ENCODE peak calls at places on chromosomes 16 and 17, in four cellular contexts. V is thoracic aorta, Q is tibial artery, L is tibial nerve. M is an unnamed sample. For H3K27me3 and H3K9me3, the result is how much of the 10 kb centered on the place peaks cover.

GRCh38 chr17:78722101-78722761 is 59.8 kb downstream of the CYTH1 start:
- DNase-seq in V (no peak), Q (no peak), L (no peak), M (no peak)

GRCh38 chr17:66459811-66460270 is 157.4 kb downstream of the PRKCA start:
- DNase-seq in V (no peak), Q (no peak), L (peak), M (no peak)

GRCh38 chr17:82020874-82021727 is 1.6 kb downstream of the CENPX start:
- DNase-seq in V (no peak), Q (peak), L (peak), M (peak)

GRCh38 chr16:28923652-28924398 is 1.2 kb downstream of the RABEP2 start:
- DNase-seq in V (no peak), Q (no peak), L (no peak), M (no peak)

GRCh38 chr17:34596897-34597296 is 17.5 kb downstream of the TMEM132E start:
- DNase-seq in V (no peak), Q (no peak), L (no peak), M (no peak)

GRCh38 chr16:77445321-77445720 is 10.5 kb upstream of the ADAMTS18 start:
- DNase-seq in V (no peak), Q (no peak), L (no peak), M (no peak)

GRCh38 chr16:54582631-54583250 is 296.2 kb upstream of the IRX3 start:
- DNase-seq in V (no peak), Q (no peak), L (no peak), M (no peak)

GRCh38 chr17:21381076-21381706 is 5.0 kb downstream of the KCNJ12 start:
- DNase-seq in V (no peak), Q (no peak), L (no peak), M (no peak)

GRCh38 chr16:80317132-80318098 is 223.4 kb upstream of the DYNLRB2 start:
- DNase-seq in V (no peak), Q (no peak), L (no peak), M (no peak)

GRCh38 chr17:75348386-75349012 is 57.0 kb downstream of the GRB2 start:
- DNase-seq in V (no peak), Q (no peak), L (no peak), M (no peak)

GRCh38 chr16:2361129-2361528 is 20.6 kb upstream of the ABCA3 start:
- DNase-seq in V (no peak), Q (no peak), L (no peak), M (no peak)

GRCh38 chr17:49193513-49194296 is 16.7 kb downstream of the GNGT2 start:
- DNase-seq in V (no peak), Q (peak), L (peak), M (no peak)

GRCh38 chr17:71521724-71522123 is 599.1 kb upstream of the SOX9 start:
- DNase-seq in V (no peak), Q (no peak), L (no peak), M (no peak)

GRCh38 chr16:10352262-10352661 is 33.6 kb upstream of the ATF7IP2 start:
- DNase-seq in V (no peak), Q (no peak), L (no peak), M (no peak)

GRCh38 chr16:85891033-85891775 is 7.8 kb upstream of the IRF8 start:
- DNase-seq in V (no peak), Q (no peak), L (no peak), M (no peak)

GRCh38 chr16:3574195-3574594 is 3.0 kb downstream of the NLRC3 start:
- DNase-seq in V (no peak), Q (no peak), L (no peak), M (no peak)

GRCh38 chr16:13940397-13940933 is 20.5 kb downstream of the ERCC4 start:
- DNase-seq in V (no peak), Q (no peak), L (no peak), M (no peak)

GRCh38 chr17:47423406-47424295 is 99.9 kb downstream of the EFCAB13 start:
- DNase-seq in V (no peak), Q (no peak), L (no peak), M (no peak)

GRCh38 chr17:30920683-30921543 is 832 bp upstream of the ADAP2 start:
- DNase-seq in V (no peak), Q (peak), L (no peak), M (no peak)

GRCh38 chr16:57147381-57148191 is 38.3 kb downstream of the PSME3IP1 start:
- DNase-seq in V (no peak), Q (no peak), L (no peak), M (no peak)

GRCh38 chr16:20650400-20651159 is 46.9 kb downstream of the ACSM1 start:
- DNase-seq in V (no peak), Q (no peak), L (no peak), M (no peak)

GRCh38 chr17:7914771-7915610 is 1.1 kb downstream of the RNF227 start:
- DNase-seq in V (no peak), Q (peak), L (no peak), M (no peak)

GRCh38 chr16:88691924-88692560 is 5.7 kb upstream of the SNAI3 start:
- DNase-seq in V (no peak), Q (no peak), L (no peak), M (no peak)

GRCh38 chr17:76241205-76241539 is 879 bp upstream of the RNF157 start:
- DNase-seq in V (no peak), Q (peak), L (no peak), M (no peak)

GRCh38 chr16:69522732-69523404 is 42.9 kb upstream of the NFAT5 start:
- DNase-seq in V (no peak), Q (no peak), L (no peak), M (no peak)

GRCh38 chr17:41530062-41531048 is 2.2 kb upstream of the KRT19 start:
- DNase-seq in V (peak), Q (no peak), L (no peak), M (no peak)

GRCh38 chr17:17152385-17152784 is 53.7 kb downstream of the PLD6 start:
- DNase-seq in V (no peak), Q (peak), L (no peak), M (no peak)

GRCh38 chr16:53991181-53992056 is 287.5 kb downstream of the FTO start:
- DNase-seq in V (no peak), Q (no peak), L (no peak), M (no peak)

GRCh38 chr17:39652635-39653315 is 12.4 kb upstream of the TCAP start:
- DNase-seq in V (no peak), Q (no peak), L (no peak), M (no peak)

GRCh38 chr16:14354561-14355351 is 275.3 kb downstream of the PARN start:
- DNase-seq in V (no peak), Q (no peak), L (no peak), M (no peak)

GRCh38 chr16:28491080-28491969 is 549 bp downstream of the CLN3 start:
- DNase-seq in V (no peak), Q (peak), L (no peak), M (no peak)

GRCh38 chr17:53628011-53628410 is 194.7 kb upstream of the KIF2B start:
- DNase-seq in V (no peak), Q (no peak), L (no peak), M (no peak)

GRCh38 chr17:18250259-18250658 is 8.3 kb downstream of the FLII start:
- DNase-seq in V (no peak), Q (no peak), L (no peak), M (no peak)

GRCh38 chr17:2175294-2175628 is 120.4 kb downstream of the HIC1 start:
- DNase-seq in V (no peak), Q (no peak), L (no peak), M (no peak)

GRCh38 chr16:27781195-27781524 is 231.2 kb downstream of the KATNIP start:
- DNase-seq in V (no peak), Q (no peak), L (no peak), M (no peak)

GRCh38 chr16:66204761-66205160 is 161.7 kb upstream of the CDH5 start:
- DNase-seq in V (no peak), Q (no peak), L (no peak), M (no peak)

GRCh38 chr17:73551756-73552155 is 92.5 kb downstream of the SDK2 start:
- DNase-seq in V (no peak), Q (no peak), L (no peak), M (no peak)

GRCh38 chr17:73550561-73550960 is 93.7 kb downstream of the SDK2 start:
- DNase-seq in V (no peak), Q (no peak), L (no peak), M (no peak)

GRCh38 chr17:73551144-73551543 is 93.1 kb downstream of the SDK2 start:
- DNase-seq in V (no peak), Q (no peak), L (no peak), M (no peak)

GRCh38 chr17:73548620-73549311 is 95.5 kb downstream of the SDK2 start:
- DNase-seq in V (no peak), Q (no peak), L (no peak), M (no peak)

DNA sequence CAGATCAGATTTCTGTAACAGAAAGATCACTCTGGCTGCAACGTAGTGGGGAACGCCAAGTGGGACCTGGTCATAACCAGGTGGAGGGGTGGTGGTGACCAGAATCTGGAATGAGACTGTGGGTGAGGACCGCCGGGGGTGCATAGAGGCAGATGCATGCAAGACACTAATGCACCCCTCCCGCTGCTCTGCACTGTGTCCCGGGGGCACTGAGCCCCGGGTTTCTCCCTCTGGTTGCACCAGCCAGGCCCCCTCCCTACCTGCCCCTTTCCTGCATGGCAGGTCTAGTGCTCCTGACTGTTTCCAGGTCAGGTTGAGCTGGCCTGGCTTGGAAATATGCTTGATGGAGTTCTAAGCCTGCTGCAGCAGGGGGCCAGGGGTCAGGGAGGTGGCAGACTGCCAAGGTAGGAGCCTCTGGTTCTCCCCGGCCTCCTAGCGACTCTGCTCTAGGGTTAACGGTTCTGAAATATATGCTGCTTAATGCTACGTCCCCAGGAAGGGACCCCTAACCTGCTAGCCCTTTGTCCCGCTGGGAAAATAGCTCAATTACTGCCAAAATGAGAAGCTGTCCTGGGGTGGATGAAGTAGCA is 94.3 kb downstream of the SDK2 start:
- DNase-seq in V (no peak), Q (no peak), L (no peak), M (no peak)
- H3K27me3 ChIP-seq in V (under half), Q (under half), L (under half), M (under half)

GRCh38 chr16:58252716-58253115 is 42.1 kb downstream of the PRSS54 start:
- DNase-seq in V (no peak), Q (no peak), L (no peak), M (no peak)
- TF ChIP-seq CTCF in V (no peak), Q (no peak), L (no peak), M (no peak)

GRCh38 chr16:35399133-35399532 is 1939.7 kb downstream of the TP53TG3F start:
- DNase-seq in V (no peak), Q (no peak), L (no peak), M (no peak)
- H3K9me3 ChIP-seq in V (under half), Q (under half), L (under half), M (under half)

DNA sequence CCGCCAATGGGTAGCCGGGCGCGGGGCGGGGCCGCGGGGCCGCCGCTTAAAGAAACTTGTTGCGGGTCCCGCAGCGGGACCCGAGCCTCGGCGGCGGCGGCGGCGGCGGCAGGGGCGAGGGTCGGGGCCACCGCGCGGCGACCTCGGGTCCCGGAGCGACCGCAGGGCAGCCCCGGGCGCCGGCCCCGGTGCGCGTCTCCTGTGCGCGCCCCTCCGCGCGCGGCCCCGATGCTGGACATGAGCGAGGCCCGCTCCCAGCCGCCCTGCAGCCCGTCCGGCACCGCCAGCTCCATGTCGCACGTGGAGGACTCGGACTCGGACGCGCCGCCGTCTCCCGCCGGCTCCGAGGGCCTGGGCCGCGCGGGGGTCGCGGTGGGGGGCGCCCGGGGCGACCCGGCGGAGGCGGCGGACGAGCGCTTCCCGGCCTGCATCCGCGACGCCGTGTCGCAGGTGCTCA is at the start of gene SOX8:
- DNase-seq in V (no peak), Q (no peak), L (no peak), M (no peak)
- H3K27me3 ChIP-seq in V (under half), Q (under half), L (under half), M (under half)

GRCh38 chr17:59734226-59734625 is 26.8 kb downstream of the VMP1 start:
- DNase-seq in V (no peak), Q (no peak), L (no peak), M (no peak)

GRCh38 chr17:59727817-59728533 is 20.5 kb downstream of the VMP1 start:
- DNase-seq in V (no peak), Q (no peak), L (no peak), M (no peak)

GRCh38 chr17:59725691-59726090 is 18.2 kb downstream of the VMP1 start:
- DNase-seq in V (no peak), Q (no peak), L (no peak), M (no peak)

GRCh38 chr17:59733697-59734096 is 26.2 kb downstream of the VMP1 start:
- DNase-seq in V (no peak), Q (no peak), L (no peak), M (no peak)

DNA sequence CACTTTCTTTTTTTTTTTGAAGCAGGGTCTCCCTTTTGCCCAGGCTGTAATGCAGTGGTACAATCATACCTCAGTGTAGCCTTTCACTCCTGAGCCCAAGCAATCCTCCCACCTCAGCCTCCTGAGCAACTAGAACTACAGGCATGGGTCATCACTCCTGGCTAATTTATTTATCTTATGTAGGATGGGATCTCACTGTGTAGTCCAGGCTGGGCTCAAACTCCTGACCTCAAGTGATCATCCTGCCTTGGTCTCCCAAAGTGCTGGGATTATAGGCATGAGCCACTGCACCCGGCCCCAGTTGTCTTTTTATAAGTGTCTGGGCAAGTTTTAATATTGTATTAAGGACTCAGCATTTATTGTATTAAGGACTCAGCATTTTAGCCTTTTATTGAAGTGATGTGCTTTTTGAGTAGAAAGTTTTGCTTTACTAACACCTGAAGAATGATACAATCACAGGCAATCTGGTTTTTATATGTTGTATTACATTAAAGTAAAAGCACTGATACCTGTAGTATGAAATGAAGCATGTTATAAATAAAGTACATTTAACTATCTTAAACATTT is 22.9 kb downstream of the VMP1 start:
- DNase-seq in V (no peak), Q (no peak), L (no peak), M (no peak)
- TF ChIP-seq CTCF in V (no peak), Q (no peak), L (no peak), M (no peak)

GRCh38 chr17:5080591-5080990 is 2.3 kb downstream of the ZFP3 start:
- DNase-seq in V (no peak), Q (no peak), L (no peak), M (no peak)
- H3K9me3 ChIP-seq in V (under half), Q (under half), L (under half), M (under half)

DNA sequence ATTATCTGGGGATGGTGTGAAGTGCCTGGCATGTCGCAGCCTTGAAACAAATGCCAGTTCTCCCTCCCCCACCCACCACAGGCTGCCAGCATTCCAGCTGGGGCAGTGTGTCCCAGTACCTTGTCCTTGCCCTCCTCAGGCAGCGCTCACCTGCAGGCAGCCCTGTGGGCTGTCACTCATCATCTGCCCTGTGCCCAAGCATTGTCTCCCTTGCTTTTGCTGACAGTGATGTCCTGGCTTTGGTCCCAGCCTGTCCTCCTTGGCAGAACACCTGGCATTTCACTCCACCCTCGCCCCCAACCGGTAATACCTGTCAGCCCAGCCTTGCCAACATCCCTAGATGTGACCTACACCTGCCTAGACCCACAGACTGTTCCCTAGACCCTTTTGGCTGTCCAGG is 129.7 kb downstream of the MRM1 start:
- DNase-seq in V (no peak), Q (no peak), L (no peak), M (no peak)
- H3K27me3 ChIP-seq in V (under half), Q (under half), L (under half), M (under half)

GRCh38 chr17:45427181-45427835 is 5.4 kb downstream of the ARHGAP27 start:
- DNase-seq in V (no peak), Q (no peak), L (no peak), M (no peak)

GRCh38 chr17:45425125-45425983 is 7.3 kb downstream of the ARHGAP27 start:
- DNase-seq in V (no peak), Q (no peak), L (no peak), M (no peak)

GRCh38 chr17:45426561-45426960 is 6.1 kb downstream of the ARHGAP27 start:
- DNase-seq in V (no peak), Q (no peak), L (no peak), M (no peak)

GRCh38 chr17:45424769-45425124 is 7.9 kb downstream of the ARHGAP27 start:
- DNase-seq in V (no peak), Q (no peak), L (no peak), M (no peak)

DNA sequence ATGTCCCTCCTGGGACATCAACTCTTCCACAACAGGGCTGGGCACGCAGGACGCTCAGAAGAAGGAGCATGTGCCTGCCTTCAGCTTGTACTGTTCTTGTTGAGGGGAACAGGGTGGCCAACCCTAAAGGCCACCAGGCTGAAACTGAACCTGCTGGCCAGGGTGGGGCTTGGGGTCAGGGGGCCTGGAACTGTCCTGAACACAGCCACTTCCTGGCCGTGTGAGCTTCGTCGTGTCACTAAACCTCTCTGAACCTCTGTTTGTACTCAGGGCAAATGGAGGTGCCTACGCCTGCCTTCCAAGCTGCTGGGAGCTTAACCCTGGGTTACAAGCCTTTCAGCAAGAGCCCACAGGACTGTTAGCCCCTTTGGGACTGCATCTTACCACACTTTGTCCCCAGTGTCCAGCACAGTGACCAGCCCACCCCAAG is 6.7 kb downstream of the ARHGAP27 start:
- DNase-seq in V (no peak), Q (no peak), L (no peak), M (no peak)
- TF ChIP-seq CTCF in V (no peak), Q (no peak), L (no peak), M (no peak)